ENCODE peak calls at places on chromosomes 6 and 20, in seven cellular contexts. One of them, this sample, is unnamed.

GRCh38 chr6:151442359-151442758 is 9.6 kb downstream of the RMND1 start:
- DNase-seq in activated gamma-delta T cell treated with anti-CD3 and anti-CD28 coated beads, Interleukin-2, amount 50 U/mL, for 16 hours: no peak
- DNase-seq in HT1080: no peak
- DNase-seq in CD4-positive, alpha-beta T cell: no peak
- DNase-seq in NCI-H1105: no peak
- DNase-seq in T-cell: no peak
- DNase-seq in breast epithelium: no peak
- DNase-seq in this sample: no peak

GRCh38 chr6:117573006-117573680 is 29.2 kb downstream of the GOPC start:
- DNase-seq in activated gamma-delta T cell treated with anti-CD3 and anti-CD28 coated beads, Interleukin-2, amount 50 U/mL, for 16 hours: no peak
- DNase-seq in HT1080: no peak
- DNase-seq in CD4-positive, alpha-beta T cell: no peak
- DNase-seq in NCI-H1105: no peak
- DNase-seq in T-cell: no peak
- DNase-seq in breast epithelium: no peak
- DNase-seq in this sample: no peak

GRCh38 chr6:25628471-25629201 is 23.4 kb upstream of the SCGN start:
- DNase-seq in activated gamma-delta T cell treated with anti-CD3 and anti-CD28 coated beads, Interleukin-2, amount 50 U/mL, for 16 hours: no peak
- DNase-seq in HT1080: no peak
- DNase-seq in CD4-positive, alpha-beta T cell: no peak
- DNase-seq in NCI-H1105: no peak
- DNase-seq in T-cell: no peak
- DNase-seq in breast epithelium: no peak
- DNase-seq in this sample: no peak

GRCh38 chr20:3166338-3166912 is 6.8 kb upstream of the FASTKD5 start:
- DNase-seq in activated gamma-delta T cell treated with anti-CD3 and anti-CD28 coated beads, Interleukin-2, amount 50 U/mL, for 16 hours: no peak
- DNase-seq in HT1080: no peak
- DNase-seq in CD4-positive, alpha-beta T cell: no peak
- DNase-seq in NCI-H1105: no peak
- DNase-seq in T-cell: no peak
- DNase-seq in breast epithelium: no peak
- DNase-seq in this sample: peak; percentile 66

GRCh38 chr6:437042-437402 is 45.5 kb downstream of the IRF4 start:
- DNase-seq in activated gamma-delta T cell treated with anti-CD3 and anti-CD28 coated beads, Interleukin-2, amount 50 U/mL, for 16 hours: no peak
- DNase-seq in HT1080: peak; percentile 36
- DNase-seq in CD4-positive, alpha-beta T cell: no peak
- DNase-seq in NCI-H1105: no peak
- DNase-seq in T-cell: no peak
- DNase-seq in breast epithelium: no peak
- DNase-seq in this sample: no peak

GRCh38 chr20:57545927-57546662 is 14.8 kb upstream of the PCK1 start:
- DNase-seq in activated gamma-delta T cell treated with anti-CD3 and anti-CD28 coated beads, Interleukin-2, amount 50 U/mL, for 16 hours: no peak
- DNase-seq in HT1080: no peak
- DNase-seq in CD4-positive, alpha-beta T cell: no peak
- DNase-seq in NCI-H1105: no peak
- DNase-seq in T-cell: no peak
- DNase-seq in breast epithelium: no peak
- DNase-seq in this sample: no peak

GRCh38 chr20:25310921-25311728 is 63.2 kb downstream of the PYGB start:
- DNase-seq in activated gamma-delta T cell treated with anti-CD3 and anti-CD28 coated beads, Interleukin-2, amount 50 U/mL, for 16 hours: no peak
- DNase-seq in HT1080: peak; percentile 82
- DNase-seq in CD4-positive, alpha-beta T cell: no peak
- DNase-seq in NCI-H1105: no peak
- DNase-seq in T-cell: no peak
- DNase-seq in breast epithelium: peak; percentile 36
- DNase-seq in this sample: peak; percentile 78

GRCh38 chr6:35677456-35677855 is 11.3 kb downstream of the FKBP5 start:
- DNase-seq in activated gamma-delta T cell treated with anti-CD3 and anti-CD28 coated beads, Interleukin-2, amount 50 U/mL, for 16 hours: no peak
- DNase-seq in HT1080: no peak
- DNase-seq in CD4-positive, alpha-beta T cell: no peak
- DNase-seq in NCI-H1105: peak; percentile 29
- DNase-seq in T-cell: no peak
- DNase-seq in breast epithelium: no peak
- DNase-seq in this sample: no peak

GRCh38 chr20:14984768-14985622 is 647.6 kb upstream of the FLRT3 start:
- DNase-seq in activated gamma-delta T cell treated with anti-CD3 and anti-CD28 coated beads, Interleukin-2, amount 50 U/mL, for 16 hours: no peak
- DNase-seq in HT1080: peak; percentile 11
- DNase-seq in CD4-positive, alpha-beta T cell: no peak
- DNase-seq in NCI-H1105: no peak
- DNase-seq in T-cell: no peak
- DNase-seq in breast epithelium: no peak
- DNase-seq in this sample: no peak

GRCh38 chr6:79842382-79843040 is 104.8 kb downstream of the ELOVL4 start:
- DNase-seq in activated gamma-delta T cell treated with anti-CD3 and anti-CD28 coated beads, Interleukin-2, amount 50 U/mL, for 16 hours: no peak
- DNase-seq in HT1080: no peak
- DNase-seq in CD4-positive, alpha-beta T cell: no peak
- DNase-seq in NCI-H1105: no peak
- DNase-seq in T-cell: no peak
- DNase-seq in breast epithelium: no peak
- DNase-seq in this sample: no peak

GRCh38 chr6:16547586-16547985 is 213.7 kb downstream of the ATXN1 start:
- DNase-seq in activated gamma-delta T cell treated with anti-CD3 and anti-CD28 coated beads, Interleukin-2, amount 50 U/mL, for 16 hours: no peak
- DNase-seq in HT1080: no peak
- DNase-seq in CD4-positive, alpha-beta T cell: no peak
- DNase-seq in NCI-H1105: no peak
- DNase-seq in T-cell: no peak
- DNase-seq in breast epithelium: no peak
- DNase-seq in this sample: no peak

GRCh38 chr6:14147891-14148290 is 30.3 kb downstream of the CD83 start:
- DNase-seq in activated gamma-delta T cell treated with anti-CD3 and anti-CD28 coated beads, Interleukin-2, amount 50 U/mL, for 16 hours: no peak
- DNase-seq in HT1080: no peak
- DNase-seq in CD4-positive, alpha-beta T cell: no peak
- DNase-seq in NCI-H1105: no peak
- DNase-seq in T-cell: no peak
- DNase-seq in breast epithelium: no peak
- DNase-seq in this sample: no peak

GRCh38 chr6:24125980-24126379 is at the start of gene NRSN1:
- DNase-seq in activated gamma-delta T cell treated with anti-CD3 and anti-CD28 coated beads, Interleukin-2, amount 50 U/mL, for 16 hours: no peak
- DNase-seq in HT1080: no peak
- DNase-seq in CD4-positive, alpha-beta T cell: no peak
- DNase-seq in NCI-H1105: peak; percentile 85
- DNase-seq in T-cell: no peak
- DNase-seq in breast epithelium: no peak
- DNase-seq in this sample: no peak

GRCh38 chr20:18223399-18223798 is 64.9 kb upstream of the ZNF133 start:
- DNase-seq in activated gamma-delta T cell treated with anti-CD3 and anti-CD28 coated beads, Interleukin-2, amount 50 U/mL, for 16 hours: no peak
- DNase-seq in HT1080: peak; percentile 26
- DNase-seq in CD4-positive, alpha-beta T cell: no peak
- DNase-seq in NCI-H1105: no peak
- DNase-seq in T-cell: no peak
- DNase-seq in breast epithelium: no peak
- DNase-seq in this sample: no peak

GRCh38 chr6:105321728-105322127 is 81.2 kb downstream of the PREP start:
- DNase-seq in activated gamma-delta T cell treated with anti-CD3 and anti-CD28 coated beads, Interleukin-2, amount 50 U/mL, for 16 hours: no peak
- DNase-seq in HT1080: no peak
- DNase-seq in CD4-positive, alpha-beta T cell: no peak
- DNase-seq in NCI-H1105: no peak
- DNase-seq in T-cell: no peak
- DNase-seq in breast epithelium: no peak
- DNase-seq in this sample: no peak

GRCh38 chr20:38275815-38276550 is 15.4 kb upstream of the KIAA1755 start:
- DNase-seq in activated gamma-delta T cell treated with anti-CD3 and anti-CD28 coated beads, Interleukin-2, amount 50 U/mL, for 16 hours: no peak
- DNase-seq in HT1080: peak; percentile 89
- DNase-seq in CD4-positive, alpha-beta T cell: no peak
- DNase-seq in NCI-H1105: no peak
- DNase-seq in T-cell: no peak
- DNase-seq in breast epithelium: no peak
- DNase-seq in this sample: peak; percentile 59

GRCh38 chr20:25623225-25623735 is 534 bp downstream of the NANP start:
- DNase-seq in activated gamma-delta T cell treated with anti-CD3 and anti-CD28 coated beads, Interleukin-2, amount 50 U/mL, for 16 hours: no peak
- DNase-seq in HT1080: no peak
- DNase-seq in CD4-positive, alpha-beta T cell: peak; percentile 11
- DNase-seq in NCI-H1105: no peak
- DNase-seq in T-cell: no peak
- DNase-seq in breast epithelium: no peak
- DNase-seq in this sample: peak; percentile 82

GRCh38 chr6:157145656-157146285 is 177.5 kb downstream of the TMEM242 start:
- DNase-seq in activated gamma-delta T cell treated with anti-CD3 and anti-CD28 coated beads, Interleukin-2, amount 50 U/mL, for 16 hours: no peak
- DNase-seq in HT1080: no peak
- DNase-seq in CD4-positive, alpha-beta T cell: no peak
- DNase-seq in NCI-H1105: no peak
- DNase-seq in T-cell: no peak
- DNase-seq in breast epithelium: no peak
- DNase-seq in this sample: no peak

GRCh38 chr6:88626460-88626859 is 337.0 kb downstream of the RNGTT start:
- DNase-seq in activated gamma-delta T cell treated with anti-CD3 and anti-CD28 coated beads, Interleukin-2, amount 50 U/mL, for 16 hours: no peak
- DNase-seq in HT1080: no peak
- DNase-seq in CD4-positive, alpha-beta T cell: no peak
- DNase-seq in NCI-H1105: peak; percentile 21
- DNase-seq in T-cell: no peak
- DNase-seq in breast epithelium: no peak
- DNase-seq in this sample: no peak

GRCh38 chr6:118930680-118931079 is 4.3 kb downstream of the MCM9 start:
- DNase-seq in activated gamma-delta T cell treated with anti-CD3 and anti-CD28 coated beads, Interleukin-2, amount 50 U/mL, for 16 hours: no peak
- DNase-seq in HT1080: no peak
- DNase-seq in CD4-positive, alpha-beta T cell: no peak
- DNase-seq in NCI-H1105: no peak
- DNase-seq in T-cell: no peak
- DNase-seq in breast epithelium: no peak
- DNase-seq in this sample: no peak

GRCh38 chr6:150336299-150336698 is 32.5 kb upstream of the IYD start:
- DNase-seq in activated gamma-delta T cell treated with anti-CD3 and anti-CD28 coated beads, Interleukin-2, amount 50 U/mL, for 16 hours: no peak
- DNase-seq in HT1080: peak; percentile 69
- DNase-seq in CD4-positive, alpha-beta T cell: no peak
- DNase-seq in NCI-H1105: peak; percentile 46
- DNase-seq in T-cell: no peak
- DNase-seq in breast epithelium: no peak
- DNase-seq in this sample: no peak

GRCh38 chr6:116513224-116513875 is 1.9 kb downstream of the CALHM5 start:
- DNase-seq in activated gamma-delta T cell treated with anti-CD3 and anti-CD28 coated beads, Interleukin-2, amount 50 U/mL, for 16 hours: no peak
- DNase-seq in HT1080: no peak
- DNase-seq in CD4-positive, alpha-beta T cell: no peak
- DNase-seq in NCI-H1105: no peak
- DNase-seq in T-cell: no peak
- DNase-seq in breast epithelium: no peak
- DNase-seq in this sample: no peak

GRCh38 chr6:93183513-93183912 is 235.8 kb downstream of the EPHA7 start:
- DNase-seq in activated gamma-delta T cell treated with anti-CD3 and anti-CD28 coated beads, Interleukin-2, amount 50 U/mL, for 16 hours: no peak
- DNase-seq in HT1080: no peak
- DNase-seq in CD4-positive, alpha-beta T cell: no peak
- DNase-seq in NCI-H1105: no peak
- DNase-seq in T-cell: no peak
- DNase-seq in breast epithelium: no peak
- DNase-seq in this sample: no peak

GRCh38 chr20:1538655-1539054 is 18.9 kb downstream of the SIRPD start:
- DNase-seq in activated gamma-delta T cell treated with anti-CD3 and anti-CD28 coated beads, Interleukin-2, amount 50 U/mL, for 16 hours: no peak
- DNase-seq in HT1080: no peak
- DNase-seq in CD4-positive, alpha-beta T cell: no peak
- DNase-seq in NCI-H1105: no peak
- DNase-seq in T-cell: no peak
- DNase-seq in breast epithelium: no peak
- DNase-seq in this sample: no peak

GRCh38 chr20:63681609-63682142 is 14.8 kb upstream of the TNFRSF6B start:
- DNase-seq in activated gamma-delta T cell treated with anti-CD3 and anti-CD28 coated beads, Interleukin-2, amount 50 U/mL, for 16 hours: no peak
- DNase-seq in HT1080: no peak
- DNase-seq in CD4-positive, alpha-beta T cell: no peak
- DNase-seq in NCI-H1105: no peak
- DNase-seq in T-cell: no peak
- DNase-seq in breast epithelium: no peak
- DNase-seq in this sample: no peak

GRCh38 chr6:87756858-87757257 is 54.8 kb upstream of the AKIRIN2 start:
- DNase-seq in activated gamma-delta T cell treated with anti-CD3 and anti-CD28 coated beads, Interleukin-2, amount 50 U/mL, for 16 hours: no peak
- DNase-seq in HT1080: peak; percentile 96
- DNase-seq in CD4-positive, alpha-beta T cell: peak; percentile 2
- DNase-seq in NCI-H1105: no peak
- DNase-seq in T-cell: no peak
- DNase-seq in breast epithelium: no peak
- DNase-seq in this sample: no peak

GRCh38 chr6:57226221-57226620 is 4.1 kb upstream of the RAB23 start:
- DNase-seq in activated gamma-delta T cell treated with anti-CD3 and anti-CD28 coated beads, Interleukin-2, amount 50 U/mL, for 16 hours: no peak
- DNase-seq in HT1080: no peak
- DNase-seq in CD4-positive, alpha-beta T cell: no peak
- DNase-seq in NCI-H1105: no peak
- DNase-seq in T-cell: no peak
- DNase-seq in breast epithelium: no peak
- DNase-seq in this sample: no peak

GRCh38 chr20:25032478-25033183 is 25.3 kb downstream of the ACSS1 start:
- DNase-seq in activated gamma-delta T cell treated with anti-CD3 and anti-CD28 coated beads, Interleukin-2, amount 50 U/mL, for 16 hours: no peak
- DNase-seq in HT1080: no peak
- DNase-seq in CD4-positive, alpha-beta T cell: no peak
- DNase-seq in NCI-H1105: no peak
- DNase-seq in T-cell: no peak
- DNase-seq in breast epithelium: no peak
- DNase-seq in this sample: no peak

GRCh38 chr6:112429226-112429625 is 82.1 kb downstream of the RFPL4B start:
- DNase-seq in activated gamma-delta T cell treated with anti-CD3 and anti-CD28 coated beads, Interleukin-2, amount 50 U/mL, for 16 hours: no peak
- DNase-seq in HT1080: peak; percentile 11
- DNase-seq in CD4-positive, alpha-beta T cell: no peak
- DNase-seq in NCI-H1105: no peak
- DNase-seq in T-cell: no peak
- DNase-seq in breast epithelium: no peak
- DNase-seq in this sample: no peak

GRCh38 chr20:15977758-15978157 is 595.5 kb downstream of the KIF16B start:
- DNase-seq in activated gamma-delta T cell treated with anti-CD3 and anti-CD28 coated beads, Interleukin-2, amount 50 U/mL, for 16 hours: no peak
- DNase-seq in HT1080: no peak
- DNase-seq in CD4-positive, alpha-beta T cell: no peak
- DNase-seq in NCI-H1105: no peak
- DNase-seq in T-cell: no peak
- DNase-seq in breast epithelium: no peak
- DNase-seq in this sample: no peak

GRCh38 chr6:82766476-82766875 is 299.2 kb downstream of the UBE3D start:
- DNase-seq in activated gamma-delta T cell treated with anti-CD3 and anti-CD28 coated beads, Interleukin-2, amount 50 U/mL, for 16 hours: no peak
- DNase-seq in HT1080: no peak
- DNase-seq in CD4-positive, alpha-beta T cell: no peak
- DNase-seq in NCI-H1105: no peak
- DNase-seq in T-cell: no peak
- DNase-seq in breast epithelium: no peak
- DNase-seq in this sample: no peak

GRCh38 chr6:42746452-42747400 is 823 bp upstream of the TBCC start:
- DNase-seq in activated gamma-delta T cell treated with anti-CD3 and anti-CD28 coated beads, Interleukin-2, amount 50 U/mL, for 16 hours: peak; percentile 61
- DNase-seq in HT1080: peak; percentile 98
- DNase-seq in CD4-positive, alpha-beta T cell: peak; percentile 80
- DNase-seq in NCI-H1105: peak; percentile 91
- DNase-seq in T-cell: peak; percentile 67
- DNase-seq in breast epithelium: peak; percentile 78
- DNase-seq in this sample: peak; percentile 94

GRCh38 chr6:1135726-1136414 is 176.0 kb upstream of the FOXQ1 start:
- DNase-seq in activated gamma-delta T cell treated with anti-CD3 and anti-CD28 coated beads, Interleukin-2, amount 50 U/mL, for 16 hours: no peak
- DNase-seq in HT1080: no peak
- DNase-seq in CD4-positive, alpha-beta T cell: no peak
- DNase-seq in NCI-H1105: no peak
- DNase-seq in T-cell: no peak
- DNase-seq in breast epithelium: no peak
- DNase-seq in this sample: no peak

GRCh38 chr6:157443066-157443800 is 62.2 kb downstream of the ZDHHC14 start:
- DNase-seq in activated gamma-delta T cell treated with anti-CD3 and anti-CD28 coated beads, Interleukin-2, amount 50 U/mL, for 16 hours: no peak
- DNase-seq in HT1080: peak; percentile 90
- DNase-seq in CD4-positive, alpha-beta T cell: no peak
- DNase-seq in NCI-H1105: no peak
- DNase-seq in T-cell: no peak
- DNase-seq in breast epithelium: no peak
- DNase-seq in this sample: no peak

GRCh38 chr6:42182101-42182500 is 8.9 kb downstream of the GUCA1A start:
- DNase-seq in activated gamma-delta T cell treated with anti-CD3 and anti-CD28 coated beads, Interleukin-2, amount 50 U/mL, for 16 hours: no peak
- DNase-seq in HT1080: no peak
- DNase-seq in CD4-positive, alpha-beta T cell: no peak
- DNase-seq in NCI-H1105: no peak
- DNase-seq in T-cell: no peak
- DNase-seq in breast epithelium: no peak
- DNase-seq in this sample: no peak

GRCh38 chr6:140579918-140580317 is 1205.5 kb upstream of the CITED2 start:
- DNase-seq in activated gamma-delta T cell treated with anti-CD3 and anti-CD28 coated beads, Interleukin-2, amount 50 U/mL, for 16 hours: no peak
- DNase-seq in HT1080: no peak
- DNase-seq in CD4-positive, alpha-beta T cell: no peak
- DNase-seq in NCI-H1105: no peak
- DNase-seq in T-cell: no peak
- DNase-seq in breast epithelium: no peak
- DNase-seq in this sample: no peak